ENCODE peak calls at places on chromosome 1, in four cellular contexts. E, O, N and L are unnamed samples.

GRCh38 chr1:101216623-101217022 is 20.2 kb upstream of the S1PR1 start:
- DNase-seq in N (no peak), E (no peak), O (no peak), L (no peak)

GRCh38 chr1:4603317-4604110 is 50.9 kb upstream of the AJAP1 start:
- DNase-seq in N (no peak), E (no peak), O (no peak), L (peak)

GRCh38 chr1:107897428-107898339 is 67.3 kb downstream of the VAV3 start:
- DNase-seq in N (no peak), E (no peak), O (no peak), L (no peak)

GRCh38 chr1:1324524-1325287 is at the start of the genes CPTP and INTS11:
- DNase-seq in N (peak), E (peak), O (peak), L (peak)

GRCh38 chr1:204409111-204409510 is 2.5 kb downstream of the PPP1R15B start:
- DNase-seq in E (peak), N (no peak), O (no peak), L (no peak)

GRCh38 chr1:236027096-236027495 is 37.8 kb downstream of the NID1 start:
- DNase-seq in N (no peak), E (no peak), O (no peak), L (no peak)

GRCh38 chr1:88736633-88737248 is 52.7 kb downstream of the PKN2 start:
- DNase-seq in E (peak), O (no peak), N (no peak), L (no peak)

GRCh38 chr1:82515650-82516049 is 714.9 kb downstream of the ADGRL2 start:
- DNase-seq in O (no peak), E (peak), N (no peak), L (no peak)

GRCh38 chr1:2628933-2629626 is 3.7 kb downstream of the MMEL1 start:
- DNase-seq in O (no peak), N (no peak), E (no peak), L (no peak)

GRCh38 chr1:160018900-160019299 is 12.9 kb downstream of the PIGM start:
- DNase-seq in N (no peak), E (peak), O (no peak), L (no peak)